ENCODE peak calls at places on chromosomes 2 and 18, in six cellular contexts. One of them, this sample, is unnamed.

GRCh38 chr2:101518470-101519172 is 43.7 kb upstream of the RFX8 start:
- DNase-seq in neural progenitor cell: peak; percentile 61
- DNase-seq in ascending aorta: no peak
- DNase-seq in spleen: no peak
- DNase-seq in RWPE1: peak; percentile 62
- DNase-seq in cardiac fibroblast: peak; percentile 75
- DNase-seq in this sample: peak; percentile 66

GRCh38 chr2:162245737-162246136 is 2.5 kb upstream of the FAP start:
- DNase-seq in neural progenitor cell: no peak
- DNase-seq in ascending aorta: no peak
- DNase-seq in spleen: no peak
- DNase-seq in RWPE1: peak; percentile 64
- DNase-seq in cardiac fibroblast: peak; percentile 49
- DNase-seq in this sample: no peak

GRCh38 chr18:22102948-22103663 is 66.3 kb upstream of the GATA6 start:
- DNase-seq in neural progenitor cell: no peak
- DNase-seq in ascending aorta: no peak
- DNase-seq in spleen: no peak
- DNase-seq in RWPE1: no peak
- DNase-seq in cardiac fibroblast: peak; percentile 18
- DNase-seq in this sample: no peak

GRCh38 chr2:168962636-168963035 is 61.5 kb downstream of the G6PC2 start:
- DNase-seq in neural progenitor cell: no peak
- DNase-seq in ascending aorta: no peak
- DNase-seq in spleen: no peak
- DNase-seq in RWPE1: no peak
- DNase-seq in cardiac fibroblast: peak; percentile 15
- DNase-seq in this sample: no peak

GRCh38 chr2:105380432-105381118 is 18.3 kb downstream of the FHL2 start:
- DNase-seq in neural progenitor cell: no peak
- DNase-seq in ascending aorta: peak; percentile 70
- DNase-seq in spleen: no peak
- DNase-seq in RWPE1: no peak
- DNase-seq in cardiac fibroblast: peak; percentile 81
- DNase-seq in this sample: no peak

GRCh38 chr2:125745514-125745913 is 910.4 kb upstream of the GYPC start:
- DNase-seq in neural progenitor cell: peak; percentile 83
- DNase-seq in ascending aorta: no peak
- DNase-seq in spleen: no peak
- DNase-seq in RWPE1: no peak
- DNase-seq in cardiac fibroblast: peak; percentile 7
- DNase-seq in this sample: peak; percentile 78

GRCh38 chr2:225763711-225764110 is 364.2 kb downstream of the NYAP2 start:
- DNase-seq in neural progenitor cell: no peak
- DNase-seq in ascending aorta: no peak
- DNase-seq in spleen: no peak
- DNase-seq in RWPE1: no peak
- DNase-seq in cardiac fibroblast: no peak
- DNase-seq in this sample: no peak

GRCh38 chr2:68251187-68251854 is 1.0 kb downstream of the PPP3R1 start:
- DNase-seq in neural progenitor cell: peak; percentile 89
- DNase-seq in ascending aorta: peak; percentile 80
- DNase-seq in spleen: peak; percentile 92
- DNase-seq in RWPE1: peak; percentile 66
- DNase-seq in cardiac fibroblast: peak; percentile 77
- DNase-seq in this sample: peak; percentile 76

GRCh38 chr2:232537079-232537478 is 2.4 kb upstream of the CHRNG start:
- DNase-seq in neural progenitor cell: peak; percentile 58
- DNase-seq in ascending aorta: peak; percentile 39
- DNase-seq in spleen: peak; percentile 33
- DNase-seq in RWPE1: no peak
- DNase-seq in cardiac fibroblast: no peak
- DNase-seq in this sample: no peak

GRCh38 chr2:224162122-224162521 is 123.0 kb upstream of the SERPINE2 start:
- DNase-seq in neural progenitor cell: no peak
- DNase-seq in ascending aorta: no peak
- DNase-seq in spleen: no peak
- DNase-seq in RWPE1: no peak
- DNase-seq in cardiac fibroblast: no peak
- DNase-seq in this sample: no peak

GRCh38 chr2:25354116-25354515 is 12.4 kb upstream of the DNMT3A start:
- DNase-seq in neural progenitor cell: no peak
- DNase-seq in ascending aorta: no peak
- DNase-seq in spleen: no peak
- DNase-seq in RWPE1: no peak
- DNase-seq in cardiac fibroblast: no peak
- DNase-seq in this sample: no peak

GRCh38 chr2:8455236-8456148 is 226.4 kb upstream of the ID2 start:
- DNase-seq in neural progenitor cell: no peak
- DNase-seq in ascending aorta: peak; percentile 13
- DNase-seq in spleen: no peak
- DNase-seq in RWPE1: no peak
- DNase-seq in cardiac fibroblast: no peak
- DNase-seq in this sample: no peak

GRCh38 chr2:168683996-168684395 is 118.4 kb upstream of the NOSTRIN start:
- DNase-seq in neural progenitor cell: no peak
- DNase-seq in ascending aorta: no peak
- DNase-seq in spleen: no peak
- DNase-seq in RWPE1: no peak
- DNase-seq in cardiac fibroblast: no peak
- DNase-seq in this sample: no peak

GRCh38 chr2:127515383-127515915 is 10.8 kb downstream of the IWS1 start:
- DNase-seq in neural progenitor cell: no peak
- DNase-seq in ascending aorta: no peak
- DNase-seq in spleen: no peak
- DNase-seq in RWPE1: no peak
- DNase-seq in cardiac fibroblast: peak; percentile 73
- DNase-seq in this sample: no peak

GRCh38 chr2:222451270-222451674 is 26.9 kb downstream of the SGPP2 start:
- DNase-seq in neural progenitor cell: no peak
- DNase-seq in ascending aorta: no peak
- DNase-seq in spleen: no peak
- DNase-seq in RWPE1: no peak
- DNase-seq in cardiac fibroblast: no peak
- DNase-seq in this sample: no peak

GRCh38 chr2:151162185-151162584 is 99.5 kb downstream of the RBM43 start:
- DNase-seq in neural progenitor cell: no peak
- DNase-seq in ascending aorta: no peak
- DNase-seq in spleen: no peak
- DNase-seq in RWPE1: no peak
- DNase-seq in cardiac fibroblast: peak; percentile 74
- DNase-seq in this sample: no peak

GRCh38 chr18:24027156-24027555 is 12.6 kb downstream of the TTC39C start:
- DNase-seq in neural progenitor cell: no peak
- DNase-seq in ascending aorta: peak; percentile 70
- DNase-seq in spleen: no peak
- DNase-seq in RWPE1: peak; percentile 65
- DNase-seq in cardiac fibroblast: peak; percentile 95
- DNase-seq in this sample: no peak

GRCh38 chr2:160292225-160292624 is 92.2 kb upstream of the ITGB6 start:
- DNase-seq in neural progenitor cell: no peak
- DNase-seq in ascending aorta: no peak
- DNase-seq in spleen: no peak
- DNase-seq in RWPE1: no peak
- DNase-seq in cardiac fibroblast: peak; percentile 69
- DNase-seq in this sample: no peak

GRCh38 chr18:41992698-41993097 is 37.7 kb downstream of the PIK3C3 start:
- DNase-seq in neural progenitor cell: no peak
- DNase-seq in ascending aorta: no peak
- DNase-seq in spleen: no peak
- DNase-seq in RWPE1: no peak
- DNase-seq in cardiac fibroblast: no peak
- DNase-seq in this sample: no peak

DNA sequence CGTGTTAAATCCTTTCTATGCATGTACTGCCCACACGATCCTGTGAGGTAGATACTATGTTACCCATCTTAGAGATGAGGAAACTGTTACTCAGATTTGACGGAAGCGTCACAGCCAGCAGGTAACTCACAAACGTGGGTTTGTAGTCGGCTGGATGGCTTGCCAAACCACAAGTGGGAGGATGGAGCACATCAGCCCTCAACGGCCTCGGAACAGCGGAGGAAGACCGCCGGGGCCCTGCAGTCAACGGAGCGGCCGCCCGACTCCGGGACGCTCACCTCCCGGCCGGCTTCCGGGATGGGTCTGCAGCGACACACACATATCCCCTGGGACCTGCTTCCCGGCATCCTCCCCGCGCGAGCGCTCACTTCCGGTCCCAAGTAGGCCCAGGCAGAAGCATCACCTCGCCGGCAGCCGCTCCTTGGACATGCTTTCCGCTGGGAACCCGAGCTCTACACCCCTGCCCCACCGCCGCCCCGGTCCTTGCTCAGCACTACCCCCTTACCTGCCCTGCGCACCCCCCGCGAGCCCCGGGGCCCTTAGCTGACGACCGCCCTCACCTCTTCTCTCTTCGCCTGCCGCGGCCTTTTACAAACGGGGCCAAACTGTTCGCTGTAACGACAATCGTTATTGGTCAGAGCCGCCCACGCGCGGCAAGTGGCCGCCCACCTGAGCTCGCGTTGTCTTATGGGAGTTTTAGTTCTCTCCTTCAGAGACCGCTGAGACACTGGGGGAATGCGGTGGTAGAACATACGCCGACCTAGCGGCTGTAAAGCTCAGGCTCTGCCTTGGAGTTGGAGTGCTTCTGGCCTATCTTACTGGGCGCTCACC is at the start of gene C2orf42:
- DNase-seq in neural progenitor cell: peak; percentile 92
- DNase-seq in ascending aorta: peak; percentile 98
- DNase-seq in spleen: peak; percentile 97
- DNase-seq in RWPE1: peak; percentile 100
- DNase-seq in cardiac fibroblast: peak; percentile 99
- DNase-seq in this sample: peak; percentile 97
- TF ChIP-seq CTCF in neural progenitor cell: peak; percentile 19
- TF ChIP-seq CTCF in ascending aorta: no peak
- TF ChIP-seq CTCF in spleen: no peak
- TF ChIP-seq CTCF in RWPE1: no peak
- TF ChIP-seq CTCF in cardiac fibroblast: peak; percentile 16
- TF ChIP-seq CTCF in this sample: no peak

GRCh38 chr2:217147751-217148318 is 288.0 kb upstream of the TNP1 start:
- DNase-seq in neural progenitor cell: no peak
- DNase-seq in ascending aorta: no peak
- DNase-seq in spleen: no peak
- DNase-seq in RWPE1: no peak
- DNase-seq in cardiac fibroblast: peak; percentile 6
- DNase-seq in this sample: no peak

GRCh38 chr2:217138284-217138683 is 278.4 kb upstream of the TNP1 start:
- DNase-seq in neural progenitor cell: no peak
- DNase-seq in ascending aorta: no peak
- DNase-seq in spleen: no peak
- DNase-seq in RWPE1: no peak
- DNase-seq in cardiac fibroblast: no peak
- DNase-seq in this sample: no peak

DNA sequence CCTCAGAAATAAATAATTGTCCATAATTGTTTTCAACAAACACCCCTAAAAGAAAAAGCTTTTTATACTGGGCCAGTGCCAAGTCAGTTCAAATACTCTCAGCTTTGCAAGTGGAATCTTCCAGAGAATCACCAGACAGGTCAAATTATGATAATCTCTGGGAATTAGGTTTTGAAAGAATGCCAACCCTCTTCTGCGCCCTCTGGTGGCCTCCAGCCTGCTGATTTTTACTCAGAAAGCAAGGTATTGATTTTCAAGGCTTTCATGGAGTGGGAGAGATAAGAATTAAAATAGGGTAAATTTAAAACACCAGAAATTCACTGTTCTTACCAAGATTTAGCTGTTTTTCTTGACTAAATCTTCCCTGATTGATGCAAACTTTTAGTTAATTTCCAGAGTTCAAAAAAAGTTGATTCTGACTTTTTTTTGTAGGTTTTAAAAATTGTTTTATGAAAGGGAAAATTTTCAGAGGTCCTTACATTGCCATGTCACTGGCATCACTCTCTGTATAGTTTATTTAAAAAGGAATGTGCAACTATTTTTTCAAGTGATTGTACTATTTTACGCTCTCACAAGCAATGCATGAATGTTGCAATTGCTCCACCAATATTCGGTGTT is 282.9 kb upstream of the TNP1 start:
- DNase-seq in neural progenitor cell: peak; percentile 41
- DNase-seq in ascending aorta: no peak
- DNase-seq in spleen: no peak
- DNase-seq in RWPE1: peak; percentile 22
- DNase-seq in cardiac fibroblast: peak; percentile 14
- DNase-seq in this sample: peak; percentile 33
- TF ChIP-seq CTCF in neural progenitor cell: peak; percentile 66
- TF ChIP-seq CTCF in ascending aorta: peak; percentile 34
- TF ChIP-seq CTCF in spleen: no peak
- TF ChIP-seq CTCF in RWPE1: peak; percentile 65
- TF ChIP-seq CTCF in cardiac fibroblast: peak; percentile 74
- TF ChIP-seq CTCF in this sample: no peak

DNA sequence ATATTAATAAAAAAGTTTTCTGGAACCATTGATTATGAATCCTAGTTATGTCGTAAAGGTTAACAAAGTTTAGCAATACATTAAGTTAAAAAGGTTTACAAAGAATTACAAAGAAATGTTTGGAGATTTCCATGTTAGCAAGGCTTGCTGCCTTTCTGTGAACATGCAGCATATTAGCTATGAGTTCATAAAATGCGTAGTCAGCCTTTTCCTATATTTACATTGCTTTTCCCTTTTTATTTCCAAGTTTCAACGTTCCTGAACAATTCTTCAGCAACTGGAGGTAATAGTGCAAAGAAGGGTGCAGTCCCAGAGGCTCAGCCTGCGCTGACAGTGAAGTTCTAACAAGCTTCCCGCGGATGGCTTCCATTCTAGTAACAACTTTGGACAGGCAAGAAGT is 51.6 kb downstream of the WDSUB1 start:
- DNase-seq in neural progenitor cell: no peak
- DNase-seq in ascending aorta: no peak
- DNase-seq in spleen: no peak
- DNase-seq in RWPE1: no peak
- DNase-seq in cardiac fibroblast: no peak
- DNase-seq in this sample: no peak
- TF ChIP-seq CTCF in neural progenitor cell: no peak
- TF ChIP-seq CTCF in ascending aorta: no peak
- TF ChIP-seq CTCF in spleen: no peak
- TF ChIP-seq CTCF in RWPE1: no peak
- TF ChIP-seq CTCF in cardiac fibroblast: no peak
- TF ChIP-seq CTCF in this sample: no peak

DNA sequence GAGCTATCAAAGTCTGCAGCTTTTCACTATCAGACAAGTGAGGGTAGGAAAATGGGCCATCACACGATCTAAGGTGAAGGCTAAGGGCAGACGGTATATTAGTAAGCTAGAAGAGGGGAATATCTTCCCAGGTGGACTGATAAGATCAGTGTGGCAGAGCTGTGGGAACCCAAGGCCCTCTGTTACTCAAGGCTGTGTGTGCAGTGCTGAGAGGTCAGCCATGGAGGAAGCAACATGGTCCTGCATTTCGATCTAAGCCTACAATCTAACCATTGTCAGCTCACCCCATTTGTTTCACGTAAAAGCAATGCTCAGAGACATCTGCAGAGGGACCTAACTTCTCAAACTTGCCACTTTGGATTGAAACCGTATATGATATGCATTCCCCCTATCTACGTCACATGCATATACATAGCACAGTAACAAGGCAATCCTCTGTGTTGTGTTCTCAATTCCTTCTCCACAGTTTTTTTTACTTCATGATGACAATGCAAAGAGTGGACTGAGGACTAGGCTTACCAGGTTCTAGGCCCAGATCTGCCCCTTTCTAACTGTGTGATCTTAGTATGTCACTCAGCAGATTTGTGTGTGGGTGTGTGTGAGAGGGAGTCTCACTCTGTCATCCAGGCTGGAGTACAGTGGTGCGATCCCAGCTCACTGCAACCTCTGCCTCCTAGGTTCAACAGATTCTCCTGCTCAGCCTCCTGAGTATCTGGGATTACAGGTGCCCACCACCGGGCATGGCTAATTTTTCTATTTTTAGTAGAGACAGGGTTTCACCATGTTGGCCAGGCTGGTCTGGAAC is 45.2 kb downstream of the SLC8A1 start:
- DNase-seq in neural progenitor cell: no peak
- DNase-seq in ascending aorta: no peak
- DNase-seq in spleen: no peak
- DNase-seq in RWPE1: no peak
- DNase-seq in cardiac fibroblast: no peak
- DNase-seq in this sample: no peak
- TF ChIP-seq CTCF in neural progenitor cell: no peak
- TF ChIP-seq CTCF in ascending aorta: no peak
- TF ChIP-seq CTCF in spleen: no peak
- TF ChIP-seq CTCF in RWPE1: no peak
- TF ChIP-seq CTCF in cardiac fibroblast: no peak
- TF ChIP-seq CTCF in this sample: no peak

This sample was measured in mucosa of descending colon.